ENCODE peak calls at places on chromosomes 6 and 20, in five cellular contexts. C is ovary, V is heart left ventricle, H is transverse colon, K is stomach. B is an unnamed sample.
A peak's percentile ranks its signal among the peaks of the same experiment; 100 is the strongest.

GRCh38 chr20:36128463-36129176 is 25.9 kb upstream of the EPB41L1 start:
- DNase-seq in C (no peak), V (no peak), H (no peak), K (no peak), B (no peak)

GRCh38 chr6:33171096-33171888 is 21.0 kb downstream of the COL11A2 start:
- DNase-seq in C (no peak), V (no peak), H (no peak), K (no peak), B (no peak)

GRCh38 chr20:48818481-48818987 is 9.3 kb downstream of the PREX1 start:
- DNase-seq in C (no peak), V (no peak), H (peak; percentile 26), K (no peak), B (no peak)

GRCh38 chr6:159508966-159509365 is 184.1 kb downstream of the SOD2 start:
- DNase-seq in C (no peak), V (no peak), H (no peak), K (no peak), B (no peak)

GRCh38 chr6:109768485-109768884 is 77.4 kb downstream of the FIG4 start:
- DNase-seq in C (no peak), V (no peak), H (no peak), K (no peak), B (no peak)

GRCh38 chr6:170269151-170269872 is 21.6 kb downstream of the DLL1 start:
- DNase-seq in C (no peak), V (peak; percentile 23), H (peak; percentile 61), K (no peak), B (peak; percentile 42)

GRCh38 chr6:13708679-13709261 is 2.9 kb downstream of the RANBP9 start:
- DNase-seq in C (no peak), V (no peak), H (no peak), K (no peak), B (no peak)

GRCh38 chr6:113433506-113433991 is 423.6 kb upstream of the MARCKS start:
- DNase-seq in C (no peak), V (peak; percentile 36), H (peak; percentile 53), K (peak; percentile 65), B (peak; percentile 8)

GRCh38 chr6:46320505-46320904 is 149.7 kb upstream of the ENPP5 start:
- DNase-seq in C (no peak), V (no peak), H (no peak), K (no peak), B (no peak)

GRCh38 chr6:39929039-39929732 is 5.1 kb downstream of the MOCS1 start:
- DNase-seq in C (no peak), V (no peak), H (no peak), K (no peak), B (no peak)

GRCh38 chr20:62503414-62504178 is 27.8 kb upstream of the GATA5 start:
- DNase-seq in C (no peak), V (no peak), H (no peak), K (no peak), B (no peak)

GRCh38 chr6:53032853-53033252 is 32.4 kb upstream of the FBXO9 start:
- DNase-seq in C (no peak), V (no peak), H (no peak), K (no peak), B (no peak)

GRCh38 chr6:100116409-100117194 is 122.6 kb upstream of the MCHR2 start:
- DNase-seq in C (no peak), V (no peak), H (peak; percentile 12), K (no peak), B (peak; percentile 37)

GRCh38 chr20:55160996-55161395 is 685.6 kb downstream of the DOK5 start:
- DNase-seq in C (no peak), V (no peak), H (no peak), K (no peak), B (no peak)

GRCh38 chr6:162211022-162211421 is 516.5 kb downstream of the PRKN start:
- DNase-seq in C (no peak), V (no peak), H (no peak), K (no peak), B (peak; percentile 35)

GRCh38 chr20:47973519-47974233 is 188.4 kb upstream of the SULF2 start:
- DNase-seq in C (no peak), V (peak; percentile 54), H (no peak), K (no peak), B (no peak)

GRCh38 chr6:148452921-148453320 is 110.3 kb downstream of the SASH1 start:
- DNase-seq in C (no peak), V (no peak), H (no peak), K (no peak), B (no peak)

GRCh38 chr6:21958428-21958827 is 338.4 kb downstream of the PRL start:
- DNase-seq in C (no peak), V (no peak), H (no peak), K (no peak), B (no peak)

GRCh38 chr20:7693761-7694160 is 246.5 kb downstream of the HAO1 start:
- DNase-seq in C (no peak), V (no peak), H (no peak), K (no peak), B (no peak)

GRCh38 chr20:62754122-62754990 is 41.9 kb upstream of the MRGBP start:
- DNase-seq in C (no peak), V (peak; percentile 14), H (no peak), K (no peak), B (no peak)

GRCh38 chr6:47650553-47651432 is 47.6 kb upstream of the ADGRF4 start:
- DNase-seq in C (no peak), V (no peak), H (no peak), K (no peak), B (no peak)

GRCh38 chr20:37494301-37494700 is 26.7 kb upstream of the NNAT start:
- DNase-seq in C (no peak), V (no peak), H (no peak), K (no peak), B (no peak)

GRCh38 chr6:43076093-43076927 is at the start of gene PTK7:
- DNase-seq in C (peak; percentile 87), V (no peak), H (no peak), K (peak; percentile 48), B (peak; percentile 77)

GRCh38 chr20:62774762-62775161 is 21.5 kb upstream of the MRGBP start:
- DNase-seq in C (no peak), V (no peak), H (no peak), K (no peak), B (no peak)

GRCh38 chr6:130978180-130978579 is 84.9 kb downstream of the EPB41L2 start:
- DNase-seq in C (no peak), V (no peak), H (no peak), K (no peak), B (no peak)

GRCh38 chr6:130978660-130979396 is 84.2 kb downstream of the EPB41L2 start:
- DNase-seq in C (no peak), V (peak; percentile 30), H (no peak), K (no peak), B (no peak)

GRCh38 chr6:130982060-130982459 is 81.0 kb downstream of the EPB41L2 start:
- DNase-seq in C (no peak), V (no peak), H (no peak), K (no peak), B (no peak)

GRCh38 chr6:130981409-130981808 is 81.6 kb downstream of the EPB41L2 start:
- DNase-seq in C (no peak), V (no peak), H (no peak), K (no peak), B (no peak)

GRCh38 chr6:130980310-130981032 is 82.6 kb downstream of the EPB41L2 start:
- DNase-seq in C (no peak), V (peak; percentile 25), H (no peak), K (no peak), B (no peak)
- H3K27ac ChIP-seq in C (peak overlapping the region; percentile 42), V (peak overlapping the region; percentile 33), H (peak overlapping the region; percentile 25), K (no peak overlapping the region), B (no peak overlapping the region)

DNA sequence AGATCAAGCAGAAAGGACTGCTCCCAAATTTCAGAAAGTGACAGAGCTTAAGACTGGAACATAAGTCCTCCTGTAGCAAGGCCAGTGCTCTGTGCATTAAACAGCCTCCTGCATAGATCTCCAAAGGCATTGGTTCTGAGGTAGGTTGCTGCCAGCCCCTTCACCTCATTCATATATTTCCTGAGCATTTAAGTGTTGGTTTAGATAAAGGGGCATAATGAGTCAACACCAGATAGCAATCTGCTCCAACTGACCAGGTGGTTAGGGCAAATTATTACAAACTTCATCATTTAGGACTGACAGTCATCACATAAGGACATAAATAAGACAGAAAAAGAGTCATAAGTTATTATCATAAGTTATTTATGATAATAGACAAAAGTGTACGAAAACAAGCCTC is 10.7 kb downstream of the PTPRK start:
- DNase-seq in C (no peak), V (no peak), H (no peak), K (no peak), B (no peak)
- H3K4me1 ChIP-seq in C (peaks cover 11% of the 10 kb centered on the region), V (peaks cover 2% of the 10 kb centered on the region), H (peaks cover 92% of the 10 kb centered on the region), K (peaks cover 59% of the 10 kb centered on the region), B (no peaks in the 10 kb centered on the region)

GRCh38 chr6:32153835-32154513 is at the start of gene PPT2:
- DNase-seq in C (peak; percentile 97), V (peak; percentile 96), H (peak; percentile 88), K (peak; percentile 82), B (peak; percentile 86)
- TF ChIP-seq POLR2A in C (peak; percentile 71), V (no peak), H (no peak), K (no peak), B (no peak)

GRCh38 chr6:32154514-32155161 is 697 bp downstream of the PPT2 start:
- DNase-seq in C (peak; percentile 82), V (peak; percentile 78), H (peak; percentile 85), K (peak; percentile 81), B (peak; percentile 87)
- H3K27ac ChIP-seq in C (peak overlapping the region; percentile 90), V (peak overlapping the region; percentile 93), H (peak overlapping the region; percentile 85), K (peak overlapping the region; percentile 88), B (peak overlapping the region; percentile 95)

GRCh38 chr6:55220961-55221360 is 46.6 kb downstream of the HCRTR2 start:
- DNase-seq in C (no peak), V (no peak), H (no peak), K (no peak), B (no peak)
- H3K4me1 ChIP-seq in C (no peaks in the 10 kb centered on the region), V (no peaks in the 10 kb centered on the region), H (no peaks in the 10 kb centered on the region), K (no peaks in the 10 kb centered on the region), B (no peaks in the 10 kb centered on the region)